ENCODE peak calls at places on chromosomes 2 and 18, in five cellular contexts. J, P, W, T and I are unnamed samples.

GRCh38 chr18:78523850-78524249 is 455.8 kb upstream of the SALL3 start:
- DNase-seq in J (no peak), P (no peak), W (no peak), T (no peak), I (no peak)

GRCh38 chr2:117856415-117857210 is 42.1 kb downstream of the DDX18 start:
- DNase-seq in J (no peak), P (no peak), W (no peak), T (peak), I (no peak)

GRCh38 chr2:152609699-152610098 is 107.6 kb downstream of the PRPF40A start:
- DNase-seq in J (no peak), P (no peak), W (no peak), T (no peak), I (no peak)

GRCh38 chr2:238190445-238190844 is 13.1 kb downstream of the ILKAP start:
- DNase-seq in J (no peak), P (no peak), W (no peak), T (no peak), I (no peak)

GRCh38 chr2:29235411-29235810 is 120.2 kb downstream of the CLIP4 start:
- DNase-seq in J (no peak), P (no peak), W (no peak), T (no peak), I (peak)

GRCh38 chr2:71505086-71505769 is 51.9 kb downstream of the DYSF start:
- DNase-seq in J (no peak), P (no peak), W (no peak), T (no peak), I (no peak)

GRCh38 chr2:115491394-115491793 is 1049.0 kb downstream of the DPP10 start:
- DNase-seq in J (no peak), P (no peak), W (no peak), T (no peak), I (no peak)

GRCh38 chr2:133247613-133248012 is 320.6 kb downstream of the NCKAP5 start:
- DNase-seq in J (no peak), P (no peak), W (no peak), T (no peak), I (no peak)

GRCh38 chr2:191318037-191318728 is 73.0 kb downstream of the MYO1B start:
- DNase-seq in J (peak), P (no peak), W (no peak), T (peak), I (no peak)

GRCh38 chr2:44746367-44746766 is 195.1 kb upstream of the SIX3 start:
- DNase-seq in J (no peak), P (no peak), W (no peak), T (no peak), I (no peak)

GRCh38 chr2:190627881-190628412 is 20.9 kb upstream of the NAB1 start:
- DNase-seq in J (no peak), P (no peak), W (peak), T (peak), I (peak)

GRCh38 chr2:226839960-226840359 is 4.1 kb downstream of the RHBDD1 start:
- DNase-seq in J (peak), P (no peak), W (no peak), T (no peak), I (no peak)

GRCh38 chr2:225319872-225320271 is 79.6 kb upstream of the NYAP2 start:
- DNase-seq in J (no peak), P (no peak), W (no peak), T (no peak), I (no peak)

GRCh38 chr18:42670860-42671259 is 444.6 kb downstream of the RIT2 start:
- DNase-seq in J (no peak), P (no peak), W (no peak), T (no peak), I (no peak)

GRCh38 chr2:227503433-227504406 is 31.8 kb downstream of the AGFG1 start:
- DNase-seq in J (no peak), P (no peak), W (no peak), T (peak), I (no peak)

DNA sequence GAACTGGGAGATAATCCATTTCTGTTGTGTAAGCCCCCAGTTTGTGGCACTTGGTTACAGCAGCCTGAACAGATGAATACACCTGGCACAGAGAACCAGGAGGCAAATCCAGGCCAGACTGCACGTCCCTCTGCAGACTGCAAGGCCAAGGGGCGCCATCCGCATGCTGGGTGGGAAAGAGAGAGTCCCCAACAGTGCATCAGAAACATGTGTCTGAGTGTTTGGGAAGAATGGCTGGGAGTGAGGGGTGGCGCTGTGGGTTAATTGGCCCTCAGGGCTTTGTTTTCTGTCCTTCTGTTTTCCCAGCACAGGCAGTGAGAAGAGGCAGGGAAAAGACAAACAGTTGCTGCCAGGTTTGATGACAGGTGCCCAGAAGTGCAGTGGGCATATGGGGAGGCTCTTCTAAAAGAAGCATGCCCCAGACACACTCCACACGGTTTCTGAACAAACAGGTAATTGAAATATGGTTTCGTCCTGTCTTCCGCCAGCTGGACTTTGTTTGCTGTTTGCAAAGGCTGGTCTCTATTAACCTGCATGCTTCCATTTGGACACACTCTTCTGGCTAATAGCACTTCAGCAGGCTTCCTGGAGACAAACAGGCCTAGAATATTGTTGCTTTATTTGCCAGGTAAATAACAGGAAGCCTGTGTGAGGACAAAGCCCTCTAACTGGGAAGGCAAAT is 43.4 kb upstream of the SEC11C start:
- DNase-seq in J (no peak), P (no peak), W (no peak), T (no peak), I (no peak)
- TF ChIP-seq CTCF in J (no peak), P (no peak), W (no peak), T (no peak), I (no peak)

GRCh38 chr2:66495788-66496640 is 61.1 kb downstream of the MEIS1 start:
- DNase-seq in J (no peak), P (no peak), W (no peak), T (peak), I (no peak)
- TF ChIP-seq CTCF in J (no peak), P (no peak), W (no peak), T (peak), I (no peak)

GRCh38 chr2:113716291-113716690 is 40.2 kb downstream of the SLC35F5 start:
- DNase-seq in J (no peak), P (no peak), W (no peak), T (peak), I (no peak)

GRCh38 chr2:113724010-113724409 is 32.4 kb downstream of the SLC35F5 start:
- DNase-seq in J (no peak), P (no peak), W (no peak), T (no peak), I (no peak)

GRCh38 chr2:113723411-113723810 is 33.0 kb downstream of the SLC35F5 start:
- DNase-seq in J (no peak), P (no peak), W (no peak), T (no peak), I (no peak)

GRCh38 chr2:113720167-113720566 is 36.3 kb downstream of the SLC35F5 start:
- DNase-seq in J (no peak), P (no peak), W (no peak), T (peak), I (no peak)
- TF ChIP-seq CTCF in J (peak), P (no peak), W (no peak), T (peak), I (peak)

GRCh38 chr2:20915271-20915670 is 92.4 kb upstream of the LDAH start:
- DNase-seq in J (no peak), P (no peak), W (no peak), T (no peak), I (no peak)

GRCh38 chr2:20917724-20918572 is 95.0 kb upstream of the LDAH start:
- DNase-seq in J (no peak), P (no peak), W (no peak), T (peak), I (peak)

GRCh38 chr2:20917287-20917660 is 94.4 kb upstream of the LDAH start:
- DNase-seq in J (no peak), P (no peak), W (no peak), T (no peak), I (no peak)

GRCh38 chr2:20914771-20915170 is 91.9 kb upstream of the LDAH start:
- DNase-seq in J (no peak), P (no peak), W (no peak), T (no peak), I (no peak)

DNA sequence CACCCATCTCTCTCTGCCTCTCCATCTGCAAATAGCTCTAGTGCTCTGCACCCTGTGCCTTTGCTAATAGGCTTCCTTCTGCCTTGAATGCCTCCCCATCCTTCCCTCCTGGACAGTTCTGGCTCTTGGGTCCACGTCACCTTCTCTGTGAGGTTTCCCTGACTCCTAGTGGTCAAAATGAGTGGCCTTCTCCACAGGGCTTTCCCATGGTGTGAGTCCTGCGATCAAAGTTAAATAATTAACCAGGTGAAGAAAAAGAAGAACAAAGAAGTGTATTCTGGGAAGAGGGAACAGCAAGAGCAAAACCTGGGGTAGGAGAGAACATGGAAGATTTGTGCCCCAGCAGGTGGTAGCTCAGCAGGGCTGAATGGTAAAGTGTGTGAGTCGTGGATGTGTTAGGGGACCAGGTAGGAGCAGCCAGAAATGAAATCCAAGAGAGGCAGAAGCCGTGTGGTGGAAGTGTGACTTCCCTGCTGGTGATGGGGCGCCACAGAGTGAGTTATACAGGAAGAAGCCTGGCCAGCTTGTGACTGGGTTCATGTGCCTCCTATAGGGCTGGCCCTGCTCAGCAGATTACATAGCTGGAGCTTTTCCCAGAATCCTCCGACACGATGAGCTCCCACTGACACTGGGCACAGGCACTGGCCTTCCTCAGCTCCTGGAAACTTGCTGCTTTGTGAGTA is 93.8 kb upstream of the LDAH start:
- DNase-seq in J (no peak), P (no peak), W (no peak), T (peak), I (no peak)
- TF ChIP-seq CTCF in J (no peak), P (peak), W (peak), T (no peak), I (no peak)

DNA sequence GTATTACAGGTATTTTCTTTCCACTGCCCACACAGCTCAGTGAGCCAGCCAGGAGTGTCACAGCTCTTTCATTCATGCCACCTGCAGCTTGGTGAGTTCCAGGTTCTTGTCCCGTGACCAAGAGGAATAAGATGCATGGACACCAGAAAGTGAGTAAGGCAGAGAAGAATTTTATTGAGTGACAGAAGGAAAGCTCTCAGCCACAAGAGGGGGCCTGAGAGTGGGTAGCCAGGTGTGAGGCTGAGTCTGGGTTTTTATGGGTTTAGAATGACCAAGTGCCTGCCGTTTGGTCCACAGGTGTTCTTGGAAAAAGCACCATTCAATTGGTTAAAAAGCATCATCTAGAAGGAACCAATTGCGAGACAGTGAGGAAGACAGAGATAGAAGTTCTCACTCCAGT is 1097.1 kb upstream of the SLC39A10 start:
- DNase-seq in J (no peak), P (no peak), W (no peak), T (no peak), I (no peak)
- TF ChIP-seq CTCF in J (no peak), P (no peak), W (no peak), T (no peak), I (no peak)

GRCh38 chr2:26982102-26982742 is 11.8 kb downstream of the MAPRE3 start:
- DNase-seq in J (peak), P (peak), W (peak), T (no peak), I (no peak)
- TF ChIP-seq CTCF in J (peak), P (peak), W (peak), T (peak), I (peak)